ENCODE peak calls at places on chromosomes 16 and 17, in four cellular contexts. G is mammary epithelial cell, K is astrocyte of the spinal cord, I is dorsolateral prefrontal cortex. V is an unnamed sample.

GRCh38 chr17:73192219-73192893 is 499 bp upstream of the COG1 start:
- DNase-seq in G (peak; percentile 76), K (peak; percentile 69), I (peak; percentile 62), V (peak; percentile 56)

GRCh38 chr17:39605492-39606433 is 2.0 kb downstream of the NEUROD2 start:
- DNase-seq in G (peak; percentile 61), K (peak; percentile 24), I (no peak), V (peak; percentile 6)

GRCh38 chr17:29046440-29046839 is 3.5 kb downstream of the PIPOX start:
- DNase-seq in G (no peak), K (no peak), I (no peak), V (no peak)

GRCh38 chr17:32007463-32008298 is 498 bp downstream of the LRRC37B start:
- DNase-seq in G (peak; percentile 27), K (peak; percentile 19), I (peak; percentile 65), V (peak; percentile 18)

GRCh38 chr16:77439106-77439505 is 4.3 kb upstream of the ADAMTS18 start:
- DNase-seq in G (no peak), K (no peak), I (no peak), V (no peak)

GRCh38 chr17:6361733-6362132 is 73.2 kb downstream of the AIPL1 start:
- DNase-seq in G (no peak), K (no peak), I (no peak), V (no peak)

GRCh38 chr17:49991409-49991808 is 3.6 kb downstream of the DLX3 start:
- DNase-seq in G (no peak), K (no peak), I (peak; percentile 41), V (no peak)

GRCh38 chr16:8087597-8088279 is 502.6 kb downstream of the TMEM114 start:
- DNase-seq in G (no peak), K (no peak), I (no peak), V (no peak)

GRCh38 chr17:31541559-31541958 is 150.1 kb downstream of the RAB11FIP4 start:
- DNase-seq in G (no peak), K (no peak), I (no peak), V (no peak)

GRCh38 chr17:80943346-80944145 is 48.1 kb upstream of the CHMP6 start:
- DNase-seq in G (no peak), K (no peak), I (no peak), V (no peak)

DNA sequence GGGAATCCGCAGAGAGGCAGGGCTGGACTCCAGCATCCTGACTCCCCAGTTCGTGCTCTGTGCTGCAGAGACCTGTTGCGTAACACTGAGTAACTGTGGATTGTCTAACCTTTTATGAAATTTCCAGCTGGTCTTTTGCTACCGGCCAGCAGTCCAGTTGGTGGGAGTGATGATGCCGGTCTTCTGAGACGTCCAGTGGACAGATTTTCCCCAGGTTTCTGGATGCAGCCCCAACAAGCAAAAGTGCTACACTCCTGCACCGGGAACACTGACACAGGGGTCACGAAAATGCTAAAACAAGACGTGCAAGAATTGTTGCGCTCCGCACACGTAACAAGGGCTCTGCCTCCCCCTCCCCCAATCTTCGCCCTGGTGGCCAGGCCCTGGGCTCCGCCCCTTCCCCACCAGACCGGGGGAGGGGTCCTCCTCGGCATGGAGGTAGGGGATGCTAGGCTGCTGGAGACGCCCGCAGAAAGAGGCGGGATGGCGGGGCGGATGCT is 701 bp upstream of the MRC2 start:
- DNase-seq in G (peak; percentile 47), K (peak; percentile 81), I (no peak), V (peak; percentile 93)
- H3K4me3 ChIP-seq in G (peak overlapping the region; percentile 54), K (peak overlapping the region; percentile 78), I (peak overlapping the region; percentile 40), V (peak overlapping the region; percentile 84)

GRCh38 chr17:79833744-79834574 is 5.3 kb downstream of the CBX4 start:
- DNase-seq in G (no peak), K (no peak), I (no peak), V (no peak)

GRCh38 chr17:79835953-79836951 is 3.0 kb downstream of the CBX4 start:
- DNase-seq in G (no peak), K (no peak), I (no peak), V (no peak)

GRCh38 chr17:79834575-79835469 is 4.4 kb downstream of the CBX4 start:
- DNase-seq in G (no peak), K (no peak), I (no peak), V (no peak)

GRCh38 chr17:79836952-79837887 is 2.0 kb downstream of the CBX4 start:
- DNase-seq in G (peak; percentile 88), K (peak; percentile 62), I (no peak), V (peak; percentile 62)

DNA sequence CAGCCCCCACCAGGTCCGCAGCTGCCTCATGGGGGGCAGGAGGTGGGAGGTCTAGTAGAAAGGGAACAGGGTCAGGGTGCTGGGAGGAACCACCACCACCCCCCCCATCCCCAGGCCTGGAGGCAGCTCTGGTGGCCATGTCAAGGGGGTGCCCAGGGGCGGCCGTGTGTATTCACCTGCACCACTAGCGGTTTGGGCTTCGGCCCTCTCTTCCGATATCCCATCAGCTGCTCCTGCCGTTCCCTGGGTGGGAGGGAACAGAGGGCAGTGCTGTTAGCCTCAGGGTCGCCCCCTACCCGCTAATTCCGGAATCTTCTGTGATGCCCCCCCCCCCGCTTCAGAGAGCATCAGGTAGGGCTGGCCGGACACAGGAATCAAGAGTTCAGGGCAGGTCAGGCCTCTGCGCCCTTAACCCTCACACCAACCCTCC is 3.8 kb downstream of the CBX4 start:
- DNase-seq in G (no peak), K (no peak), I (no peak), V (no peak)
- TF ChIP-seq CTCF in G (no peak), K (no peak), I (no peak), V (no peak)

DNA sequence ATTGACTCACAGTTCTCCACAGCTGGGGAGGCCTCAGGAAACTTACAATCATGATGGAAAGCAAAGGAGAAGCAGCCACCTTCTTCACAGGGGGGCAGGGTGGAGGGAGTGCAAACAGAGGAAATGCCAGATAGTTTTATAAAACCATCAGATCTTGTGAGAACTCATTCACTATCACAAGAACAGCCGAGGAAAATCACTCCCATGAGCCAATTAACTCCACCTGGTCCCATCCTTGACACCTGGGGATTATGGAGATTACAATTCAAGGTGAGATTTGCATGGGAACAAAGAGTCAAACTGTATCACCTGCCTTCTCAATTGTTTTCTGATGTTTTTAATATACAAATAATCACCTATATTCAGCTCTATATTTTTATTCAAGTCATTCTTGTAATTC is 1527.3 kb upstream of the GOT2 start:
- DNase-seq in G (no peak), K (no peak), I (no peak), V (no peak)
- H3K4me3 ChIP-seq in G (no peak overlapping the region), K (no peak overlapping the region), I (no peak overlapping the region), V (no peak overlapping the region)

GRCh38 chr16:27374794-27375499 is 27.0 kb upstream of the IL21R start:
- DNase-seq in G (peak; percentile 72), K (peak; percentile 83), I (no peak), V (peak; percentile 70)
- TF ChIP-seq CTCF in G (peak; percentile 47), K (peak; percentile 65), I (no peak), V (peak; percentile 58)

GRCh38 chr16:1712791-1713261 is 6.8 kb downstream of the MAPK8IP3 start:
- DNase-seq in G (no peak), K (peak; percentile 33), I (no peak), V (no peak)
- H3K4me3 ChIP-seq in G (no peak overlapping the region), K (no peak overlapping the region), I (no peak overlapping the region), V (no peak overlapping the region)

DNA sequence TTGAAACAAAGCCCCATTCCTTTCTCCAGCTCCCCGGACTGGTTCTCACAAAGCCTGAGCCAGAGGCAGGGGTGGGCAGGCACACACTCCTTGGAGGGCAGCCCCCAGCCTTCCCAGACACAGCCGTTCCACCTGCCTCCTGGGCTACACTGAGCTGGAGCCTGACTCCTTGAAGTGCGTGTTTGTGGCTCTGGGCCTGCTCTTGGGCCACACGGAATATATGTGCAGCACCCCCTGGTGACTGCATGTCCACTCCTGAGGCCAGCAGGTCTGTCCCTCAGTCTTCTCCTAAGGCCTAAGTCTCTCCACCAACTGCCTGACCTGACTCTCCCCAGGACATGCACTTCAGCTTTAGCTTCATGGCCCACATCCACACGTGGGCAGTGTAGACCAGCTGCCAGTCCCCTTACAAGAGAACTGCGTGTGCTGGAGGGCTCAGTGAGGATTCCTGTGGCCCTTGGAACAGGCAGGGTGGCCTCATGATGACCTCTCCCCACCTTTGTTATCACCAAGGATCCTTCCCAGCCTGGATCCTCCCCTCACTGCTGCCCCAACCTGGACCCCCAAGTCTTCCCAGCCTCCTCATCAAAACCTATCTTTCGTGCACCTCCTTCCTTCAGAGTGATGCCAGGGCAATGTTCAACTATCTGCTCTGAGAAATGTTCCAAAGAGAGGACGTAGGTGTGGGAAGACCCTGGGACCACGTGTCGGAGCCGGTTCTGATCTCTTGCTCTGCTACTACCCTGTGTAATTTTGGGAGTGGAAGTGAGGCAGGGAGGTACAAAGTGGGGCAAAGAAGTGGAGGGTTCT is 12.4 kb upstream of the SLC6A2 start:
- DNase-seq in G (no peak), K (no peak), I (no peak), V (peak; percentile 27)
- TF ChIP-seq CTCF in G (no peak), K (peak; percentile 19), I (no peak), V (peak; percentile 15)

GRCh38 chr17:76152580-76152979 is 11.5 kb upstream of the FOXJ1 start:
- DNase-seq in G (no peak), K (no peak), I (no peak), V (no peak)
- H3K4me3 ChIP-seq in G (no peak overlapping the region), K (no peak overlapping the region), I (no peak overlapping the region), V (no peak overlapping the region)

GRCh38 chr16:3444032-3444388 is 530 bp downstream of the NAA60 start:
- DNase-seq in G (peak; percentile 74), K (peak; percentile 62), I (no peak), V (peak; percentile 78)
- TF ChIP-seq CTCF in G (no peak), K (no peak), I (no peak), V (no peak)